ENCODE peak calls at places on chromosomes 11 and 22, in ten cellular contexts. One of them, this sample, is unnamed.

GRCh38 chr11:104665631-104666030 is 232.6 kb downstream of the CASP12 start:
- DNase-seq in heart left ventricle: no peak
- DNase-seq in endodermal cell: no peak
- DNase-seq in CD8-positive, alpha-beta T cell: no peak
- DNase-seq in right atrium auricular region: no peak
- DNase-seq in right cardiac atrium: no peak
- DNase-seq in prostate gland: peak
- DNase-seq in gastrocnemius medialis: no peak
- DNase-seq in AG04450: peak
- DNase-seq in thoracic aorta: no peak
- DNase-seq in this sample: no peak

GRCh38 chr11:63813563-63814382 is 517 bp downstream of the SPINDOC start:
- DNase-seq in heart left ventricle: peak
- DNase-seq in endodermal cell: peak
- DNase-seq in CD8-positive, alpha-beta T cell: peak
- DNase-seq in right atrium auricular region: no peak
- DNase-seq in right cardiac atrium: peak
- DNase-seq in prostate gland: peak
- DNase-seq in gastrocnemius medialis: peak
- DNase-seq in AG04450: no peak
- DNase-seq in thoracic aorta: no peak
- DNase-seq in this sample: peak

GRCh38 chr22:23686416-23687024 is 4.3 kb upstream of the RGL4 start:
- DNase-seq in heart left ventricle: no peak
- DNase-seq in endodermal cell: no peak
- DNase-seq in CD8-positive, alpha-beta T cell: no peak
- DNase-seq in right atrium auricular region: no peak
- DNase-seq in right cardiac atrium: no peak
- DNase-seq in prostate gland: no peak
- DNase-seq in gastrocnemius medialis: peak
- DNase-seq in AG04450: no peak
- DNase-seq in thoracic aorta: no peak
- DNase-seq in this sample: no peak

GRCh38 chr11:71964641-71965040 is 34.1 kb upstream of the IL18BP start:
- DNase-seq in heart left ventricle: no peak
- DNase-seq in endodermal cell: no peak
- DNase-seq in CD8-positive, alpha-beta T cell: no peak
- DNase-seq in right atrium auricular region: no peak
- DNase-seq in right cardiac atrium: no peak
- DNase-seq in prostate gland: no peak
- DNase-seq in gastrocnemius medialis: no peak
- DNase-seq in AG04450: no peak
- DNase-seq in thoracic aorta: no peak
- DNase-seq in this sample: no peak

GRCh38 chr11:102447193-102447592 is 5.4 kb downstream of the TMEM123 start:
- DNase-seq in heart left ventricle: no peak
- DNase-seq in endodermal cell: no peak
- DNase-seq in CD8-positive, alpha-beta T cell: no peak
- DNase-seq in right atrium auricular region: no peak
- DNase-seq in right cardiac atrium: no peak
- DNase-seq in prostate gland: no peak
- DNase-seq in gastrocnemius medialis: no peak
- DNase-seq in AG04450: no peak
- DNase-seq in thoracic aorta: no peak
- DNase-seq in this sample: no peak

GRCh38 chr11:112345166-112345565 is 84.5 kb upstream of the PLET1 start:
- DNase-seq in heart left ventricle: no peak
- DNase-seq in endodermal cell: no peak
- DNase-seq in CD8-positive, alpha-beta T cell: no peak
- DNase-seq in right atrium auricular region: no peak
- DNase-seq in right cardiac atrium: no peak
- DNase-seq in prostate gland: no peak
- DNase-seq in gastrocnemius medialis: no peak
- DNase-seq in AG04450: no peak
- DNase-seq in thoracic aorta: no peak
- DNase-seq in this sample: no peak

GRCh38 chr11:112470355-112470754 is 209.7 kb upstream of the PLET1 start:
- DNase-seq in heart left ventricle: no peak
- DNase-seq in endodermal cell: no peak
- DNase-seq in CD8-positive, alpha-beta T cell: no peak
- DNase-seq in right atrium auricular region: no peak
- DNase-seq in right cardiac atrium: no peak
- DNase-seq in prostate gland: no peak
- DNase-seq in gastrocnemius medialis: no peak
- DNase-seq in AG04450: no peak
- DNase-seq in thoracic aorta: no peak
- DNase-seq in this sample: no peak

GRCh38 chr22:45878051-45878764 is 98.8 kb downstream of the WNT7B start:
- DNase-seq in heart left ventricle: peak
- DNase-seq in endodermal cell: peak
- DNase-seq in CD8-positive, alpha-beta T cell: no peak
- DNase-seq in right atrium auricular region: no peak
- DNase-seq in right cardiac atrium: peak
- DNase-seq in prostate gland: no peak
- DNase-seq in gastrocnemius medialis: no peak
- DNase-seq in AG04450: no peak
- DNase-seq in thoracic aorta: no peak
- DNase-seq in this sample: no peak

GRCh38 chr11:81658722-81659121 is 1074.9 kb downstream of the FAM181B start:
- DNase-seq in heart left ventricle: no peak
- DNase-seq in endodermal cell: peak
- DNase-seq in CD8-positive, alpha-beta T cell: no peak
- DNase-seq in right atrium auricular region: no peak
- DNase-seq in right cardiac atrium: no peak
- DNase-seq in prostate gland: no peak
- DNase-seq in gastrocnemius medialis: no peak
- DNase-seq in AG04450: no peak
- DNase-seq in thoracic aorta: no peak
- DNase-seq in this sample: peak

GRCh38 chr11:94647926-94648325 is 80.8 kb downstream of the PIWIL4 start:
- DNase-seq in heart left ventricle: peak
- DNase-seq in endodermal cell: peak
- DNase-seq in CD8-positive, alpha-beta T cell: no peak
- DNase-seq in right atrium auricular region: peak
- DNase-seq in right cardiac atrium: peak
- DNase-seq in prostate gland: no peak
- DNase-seq in gastrocnemius medialis: no peak
- DNase-seq in AG04450: no peak
- DNase-seq in thoracic aorta: no peak
- DNase-seq in this sample: no peak

GRCh38 chr22:30906946-30907345 is 61.6 kb downstream of the MORC2 start:
- DNase-seq in heart left ventricle: no peak
- DNase-seq in endodermal cell: no peak
- DNase-seq in CD8-positive, alpha-beta T cell: no peak
- DNase-seq in right atrium auricular region: no peak
- DNase-seq in right cardiac atrium: no peak
- DNase-seq in prostate gland: no peak
- DNase-seq in gastrocnemius medialis: no peak
- DNase-seq in AG04450: no peak
- DNase-seq in thoracic aorta: no peak
- DNase-seq in this sample: no peak

GRCh38 chr11:92329644-92330043 is 105.0 kb downstream of the FAT3 start:
- DNase-seq in heart left ventricle: no peak
- DNase-seq in endodermal cell: no peak
- DNase-seq in CD8-positive, alpha-beta T cell: no peak
- DNase-seq in right atrium auricular region: no peak
- DNase-seq in right cardiac atrium: no peak
- DNase-seq in prostate gland: peak
- DNase-seq in gastrocnemius medialis: no peak
- DNase-seq in AG04450: no peak
- DNase-seq in thoracic aorta: no peak
- DNase-seq in this sample: no peak

DNA sequence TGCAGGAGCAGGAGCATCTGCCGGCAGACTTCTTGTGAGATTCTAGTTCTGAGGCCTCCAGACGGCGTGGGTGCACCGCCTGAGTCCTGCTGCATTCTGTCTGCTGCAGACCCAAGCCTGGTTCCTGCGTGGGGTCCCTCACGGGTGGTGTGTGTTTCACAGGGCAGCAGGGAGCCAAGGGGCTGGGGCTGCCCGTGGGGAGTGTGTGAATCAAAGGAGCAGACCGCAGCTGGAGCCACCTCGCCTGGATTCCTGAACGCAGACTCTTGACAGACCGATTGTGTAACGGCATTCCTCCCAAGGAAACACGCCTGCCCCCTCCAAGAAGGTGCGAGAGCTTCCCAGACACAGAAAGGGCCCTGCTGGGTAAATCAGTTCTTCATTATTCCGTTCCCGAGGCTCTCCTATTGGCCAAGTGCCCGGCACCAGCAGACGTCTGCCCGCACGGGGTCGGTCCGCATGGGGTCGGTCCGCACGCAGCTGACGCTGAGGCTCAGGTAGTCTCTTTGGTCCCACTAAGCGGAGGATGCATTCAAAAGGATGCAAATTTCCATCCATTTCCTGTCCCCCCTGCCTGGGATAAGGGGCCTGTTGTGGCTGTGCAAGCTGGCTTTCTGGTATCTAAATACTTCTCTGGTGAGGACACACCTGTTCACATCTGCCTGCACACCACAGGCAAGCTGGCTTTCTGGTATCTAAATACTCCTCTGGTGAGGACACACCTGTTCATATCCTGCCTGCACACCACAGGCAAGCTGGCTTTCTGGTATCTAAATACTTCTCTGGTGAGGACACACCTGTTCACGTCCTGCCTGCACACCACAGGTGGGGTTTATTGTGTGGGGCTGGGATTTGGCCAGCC is 44.1 kb upstream of the MYEOV start:
- DNase-seq in heart left ventricle: no peak
- DNase-seq in endodermal cell: peak
- DNase-seq in CD8-positive, alpha-beta T cell: no peak
- DNase-seq in right atrium auricular region: no peak
- DNase-seq in right cardiac atrium: no peak
- DNase-seq in prostate gland: no peak
- DNase-seq in gastrocnemius medialis: no peak
- DNase-seq in AG04450: peak
- DNase-seq in thoracic aorta: no peak
- DNase-seq in this sample: no peak
- H3K27ac ChIP-seq in heart left ventricle: no peak
- H3K27ac ChIP-seq in endodermal cell: no peak
- H3K27ac ChIP-seq in CD8-positive, alpha-beta T cell: no peak
- H3K27ac ChIP-seq in right atrium auricular region: no peak
- H3K27ac ChIP-seq in right cardiac atrium: no peak
- H3K27ac ChIP-seq in prostate gland: no peak
- H3K27ac ChIP-seq in gastrocnemius medialis: no peak
- H3K27ac ChIP-seq in AG04450: peak
- H3K27ac ChIP-seq in thoracic aorta: no peak
- H3K27ac ChIP-seq in this sample: no peak

DNA sequence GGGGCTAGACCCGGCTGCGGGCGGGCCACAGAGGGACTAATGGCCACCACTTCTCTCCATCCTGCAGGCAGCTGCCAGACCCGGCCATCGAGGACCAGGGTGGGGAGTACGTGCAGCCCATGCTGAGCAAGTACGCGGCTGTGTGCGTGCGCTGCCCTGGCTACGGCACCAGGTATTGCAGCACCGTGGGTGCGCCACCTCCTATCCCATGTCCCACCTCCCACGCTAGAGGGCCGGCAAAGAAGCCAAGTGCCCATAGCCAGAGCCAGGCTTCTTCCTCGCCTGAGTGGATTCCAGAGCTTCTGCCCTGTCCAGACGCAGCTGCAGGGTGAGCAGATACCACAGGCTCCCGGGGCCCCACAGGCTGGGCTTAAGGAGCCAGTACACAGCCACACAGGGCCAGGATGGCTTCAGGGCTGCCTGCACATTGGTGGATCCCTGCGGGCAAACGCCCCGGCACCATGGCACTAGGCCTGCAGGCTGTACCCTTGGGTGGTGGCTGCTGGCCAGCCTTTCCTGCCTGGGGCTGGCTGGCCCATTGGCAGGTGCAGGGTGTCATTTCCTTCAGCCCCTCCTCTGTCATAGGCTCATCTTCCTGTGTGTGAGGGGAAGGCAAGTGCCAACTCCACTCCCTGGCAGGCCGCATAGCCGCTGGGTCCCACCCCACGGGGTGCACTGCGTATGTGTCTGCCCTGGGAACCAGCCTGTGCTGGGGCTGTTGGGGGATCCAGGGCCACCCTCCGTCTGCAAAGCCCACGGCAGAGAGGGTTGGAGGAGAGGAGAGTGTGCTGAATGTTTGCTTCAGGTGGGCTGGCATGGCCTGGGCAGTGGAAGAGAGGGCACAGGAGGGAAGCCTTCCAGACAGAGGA is 16.5 kb upstream of the DGCR8 start:
- DNase-seq in heart left ventricle: no peak
- DNase-seq in endodermal cell: no peak
- DNase-seq in CD8-positive, alpha-beta T cell: no peak
- DNase-seq in right atrium auricular region: no peak
- DNase-seq in right cardiac atrium: no peak
- DNase-seq in prostate gland: no peak
- DNase-seq in gastrocnemius medialis: peak
- DNase-seq in AG04450: no peak
- DNase-seq in thoracic aorta: no peak
- DNase-seq in this sample: no peak
- H3K27ac ChIP-seq in heart left ventricle: no peak
- H3K27ac ChIP-seq in endodermal cell: no peak
- H3K27ac ChIP-seq in CD8-positive, alpha-beta T cell: no peak
- H3K27ac ChIP-seq in right atrium auricular region: no peak
- H3K27ac ChIP-seq in right cardiac atrium: no peak
- H3K27ac ChIP-seq in prostate gland: no peak
- H3K27ac ChIP-seq in gastrocnemius medialis: peak
- H3K27ac ChIP-seq in AG04450: no peak
- H3K27ac ChIP-seq in thoracic aorta: no peak
- H3K27ac ChIP-seq in this sample: no peak

GRCh38 chr11:65885231-65885630 is 3.0 kb downstream of the FIBP start:
- DNase-seq in heart left ventricle: no peak
- DNase-seq in endodermal cell: no peak
- DNase-seq in CD8-positive, alpha-beta T cell: no peak
- DNase-seq in right atrium auricular region: no peak
- DNase-seq in right cardiac atrium: no peak
- DNase-seq in prostate gland: no peak
- DNase-seq in gastrocnemius medialis: no peak
- DNase-seq in AG04450: no peak
- DNase-seq in thoracic aorta: no peak
- DNase-seq in this sample: no peak
- H3K27ac ChIP-seq in heart left ventricle: no peak
- H3K27ac ChIP-seq in endodermal cell: no peak
- H3K27ac ChIP-seq in CD8-positive, alpha-beta T cell: no peak
- H3K27ac ChIP-seq in right atrium auricular region: no peak
- H3K27ac ChIP-seq in right cardiac atrium: no peak
- H3K27ac ChIP-seq in prostate gland: no peak
- H3K27ac ChIP-seq in gastrocnemius medialis: no peak
- H3K27ac ChIP-seq in AG04450: no peak
- H3K27ac ChIP-seq in thoracic aorta: no peak
- H3K27ac ChIP-seq in this sample: no peak

DNA sequence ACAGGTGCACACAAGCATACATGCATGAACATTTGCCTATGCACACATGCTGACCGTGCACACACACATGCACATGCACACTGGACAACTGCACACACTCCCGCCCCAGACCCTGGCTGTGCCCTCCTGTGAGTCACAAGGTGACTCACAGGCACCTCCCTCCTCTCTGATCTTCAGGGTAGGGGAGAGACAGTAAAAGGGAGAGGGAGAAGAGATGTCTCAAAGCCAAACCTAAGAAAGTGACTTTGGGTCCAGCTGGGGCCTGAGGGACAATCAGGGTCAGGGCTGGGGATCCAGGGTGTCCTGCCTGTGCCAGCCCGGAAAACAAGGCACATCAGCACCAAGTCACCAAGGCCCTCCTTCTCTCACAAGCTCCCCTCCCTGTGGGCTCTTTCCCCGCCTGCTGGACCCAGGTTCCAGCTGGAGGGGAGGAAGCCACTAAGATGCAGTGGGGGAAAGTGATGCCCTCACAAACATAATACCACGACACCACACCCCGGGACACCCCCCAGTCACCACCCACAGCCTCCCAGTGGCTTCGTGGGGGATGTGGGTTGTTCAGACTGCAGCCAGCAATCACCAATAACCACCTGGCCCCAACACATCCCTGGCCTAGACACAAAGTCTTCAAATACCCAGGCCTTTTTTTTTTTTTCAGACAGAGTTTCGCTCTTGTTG is 39.3 kb downstream of the PDGFB start:
- DNase-seq in heart left ventricle: peak
- DNase-seq in endodermal cell: peak
- DNase-seq in CD8-positive, alpha-beta T cell: peak
- DNase-seq in right atrium auricular region: no peak
- DNase-seq in right cardiac atrium: no peak
- DNase-seq in prostate gland: no peak
- DNase-seq in gastrocnemius medialis: no peak
- DNase-seq in AG04450: no peak
- DNase-seq in thoracic aorta: no peak
- DNase-seq in this sample: no peak
- H3K27ac ChIP-seq in heart left ventricle: no peak
- H3K27ac ChIP-seq in endodermal cell: no peak
- H3K27ac ChIP-seq in CD8-positive, alpha-beta T cell: no peak
- H3K27ac ChIP-seq in right atrium auricular region: no peak
- H3K27ac ChIP-seq in right cardiac atrium: no peak
- H3K27ac ChIP-seq in prostate gland: no peak
- H3K27ac ChIP-seq in gastrocnemius medialis: no peak
- H3K27ac ChIP-seq in AG04450: no peak
- H3K27ac ChIP-seq in thoracic aorta: no peak
- H3K27ac ChIP-seq in this sample: no peak

This sample was measured in OCI-LY7.